ENCODE peak calls at places on chromosomes 1 and 21, in five cellular contexts. Z is CD8-positive, alpha-beta T cell; K is thyroid gland; O is hepatocyte; I is tibial nerve. T is an unnamed sample.
A peak's percentile ranks its signal among the peaks of the same experiment; 100 is the strongest.

GRCh38 chr1:23019851-23020625 is 770 bp downstream of the KDM1A start:
- DNase-seq in K (peak; percentile 31), I (peak; percentile 9), Z (peak; percentile 22), O (peak; percentile 44), T (peak; percentile 28)

GRCh38 chr1:6587261-6588005 is 7.6 kb downstream of the ZBTB48 start:
- DNase-seq in I (no peak), Z (no peak), K (peak; percentile 97), O (no peak), T (no peak)

GRCh38 chr1:156815307-156815826 is 1.3 kb downstream of the SH2D2A start:
- DNase-seq in I (peak; percentile 50), O (peak; percentile 43), K (no peak), Z (no peak), T (peak; percentile 66)

GRCh38 chr1:239361403-239361802 is 25.0 kb upstream of the CHRM3 start:
- DNase-seq in I (no peak), K (no peak), O (peak; percentile 28), Z (no peak), T (no peak)

GRCh38 chr1:31689821-31690220 is 14.0 kb downstream of the COL16A1 start:
- DNase-seq in I (no peak), K (no peak), O (peak; percentile 39), Z (no peak), T (peak; percentile 91)

GRCh38 chr1:218371927-218372672 is 27.0 kb downstream of the TGFB2 start:
- DNase-seq in O (no peak), Z (no peak), K (no peak), I (peak; percentile 48), T (no peak)

GRCh38 chr1:26094677-26095383 is 16.8 kb upstream of the PDIK1L start:
- DNase-seq in I (peak; percentile 5), K (peak; percentile 26), Z (no peak), O (peak; percentile 45), T (no peak)

GRCh38 chr1:212608956-212609700 is 567 bp downstream of the ATF3 start:
- DNase-seq in Z (peak; percentile 47), I (peak; percentile 23), K (peak; percentile 57), O (peak; percentile 73), T (no peak)

DNA sequence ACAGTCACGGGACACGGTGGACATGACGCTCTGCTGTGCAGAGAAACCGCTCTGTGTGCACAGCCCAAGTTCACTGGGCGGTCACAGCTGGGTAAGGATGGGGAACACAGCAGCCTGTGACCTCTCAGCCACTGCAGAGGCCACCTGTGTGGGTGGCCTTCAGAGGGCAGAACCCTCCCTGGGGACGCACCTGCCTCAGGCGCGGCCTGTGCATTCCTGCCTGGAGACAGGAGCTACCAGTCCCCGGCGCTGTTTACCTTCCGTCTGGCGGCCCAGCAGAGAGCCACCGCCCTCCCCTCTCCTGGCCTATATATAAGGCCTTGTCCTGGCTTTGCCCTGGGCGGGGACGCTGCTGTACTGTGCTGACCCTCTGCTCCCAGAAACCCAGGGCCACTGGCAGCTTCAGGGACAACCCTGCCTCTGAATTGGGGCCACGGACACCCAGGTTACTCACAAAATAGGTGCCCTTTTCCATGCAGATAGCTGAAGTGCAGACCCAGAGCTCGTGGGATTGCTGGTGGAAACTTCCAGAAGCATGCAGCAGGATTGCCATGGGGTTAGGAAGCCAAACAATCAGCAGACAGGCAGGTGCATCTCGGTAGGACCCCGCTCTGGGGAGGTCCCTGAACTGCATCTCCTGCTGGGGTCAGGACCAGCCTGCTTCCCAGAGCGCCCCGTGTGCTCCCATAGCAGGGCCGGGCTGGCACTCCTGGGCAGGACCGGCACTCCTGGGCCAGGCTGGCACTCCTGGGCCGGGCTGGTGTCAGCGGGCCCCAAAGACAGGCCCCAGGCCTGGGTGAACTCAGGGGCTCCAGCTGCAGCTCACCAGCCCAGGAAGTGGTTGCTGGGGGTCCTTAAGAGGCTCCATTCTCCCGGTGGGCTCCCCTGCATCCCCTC is 83.6 kb downstream of the SIK1 start:
- DNase-seq in I (no peak), O (peak; percentile 93), K (peak; percentile 73), Z (no peak), T (no peak)
- H3K27ac ChIP-seq in I (no peak overlapping the region), O (peak overlapping the region; percentile 97), K (peak overlapping the region; percentile 73), Z (no peak overlapping the region), T (no peak overlapping the region)

GRCh38 chr1:230109871-230110667 is 43.0 kb downstream of the GALNT2 start:
- DNase-seq in Z (peak; percentile 49), K (no peak), O (peak; percentile 68), I (no peak), T (no peak)
- TF ChIP-seq CTCF in Z (peak; percentile 20), K (no peak), O (peak; percentile 12), I (no peak), T (no peak)

GRCh38 chr1:78619446-78619802 is 824 bp upstream of the IFI44L start:
- DNase-seq in I (peak; percentile 12), O (no peak), Z (no peak), K (no peak), T (peak; percentile 9)
- H3K27ac ChIP-seq in I (peak overlapping the region; percentile 88), O (peak overlapping the region; percentile 25), Z (no peak overlapping the region), K (peak overlapping the region; percentile 86), T (peak overlapping the region; percentile 39)

GRCh38 chr1:167409183-167409582 is 109.1 kb downstream of the CD247 start:
- DNase-seq in I (no peak), Z (no peak), O (no peak), K (no peak), T (no peak)
- TF ChIP-seq CTCF in I (no peak), Z (no peak), O (peak; percentile 21), K (no peak), T (peak; percentile 22)

GRCh38 chr1:244861683-244862082 is 2.7 kb downstream of the HNRNPU start:
- DNase-seq in K (no peak), Z (no peak), I (no peak), O (peak; percentile 15), T (no peak)
- H3K27ac ChIP-seq in K (peak overlapping the region; percentile 100), Z (peak overlapping the region; percentile 94), I (peak overlapping the region; percentile 100), O (no peak overlapping the region), T (no peak overlapping the region)

DNA sequence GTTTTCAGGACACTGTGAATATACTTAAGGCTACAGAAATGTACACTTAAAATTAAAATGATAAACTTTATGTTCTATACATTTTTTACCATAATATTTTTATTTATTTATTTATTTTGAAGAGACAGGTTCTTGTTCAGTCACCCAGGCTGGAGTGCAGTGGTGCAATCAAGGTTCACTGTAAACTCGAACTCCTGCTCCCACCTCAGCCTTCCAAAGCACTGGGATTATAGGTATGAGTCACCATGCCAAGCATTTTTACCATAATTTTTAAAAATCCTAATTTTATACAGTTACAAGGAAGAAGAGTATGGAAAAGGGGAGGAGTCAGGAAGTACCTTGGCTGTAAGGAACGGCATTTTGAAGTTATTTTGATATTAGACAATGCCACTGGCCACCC is 23.6 kb upstream of the ANGPTL3 start:
- DNase-seq in Z (no peak), O (no peak), I (no peak), K (no peak), T (no peak)
- TF ChIP-seq CTCF in Z (no peak), O (no peak), I (no peak), K (no peak), T (no peak)

GRCh38 chr1:151309851-151310323 is 17.3 kb downstream of the PI4KB start:
- DNase-seq in I (no peak), K (no peak), O (peak; percentile 59), Z (no peak), T (peak; percentile 64)
- H3K27ac ChIP-seq in I (peak overlapping the region; percentile 90), K (peak overlapping the region; percentile 59), O (peak overlapping the region; percentile 90), Z (no peak overlapping the region), T (peak overlapping the region; percentile 46)

GRCh38 chr1:109201123-109201703 is 12.5 kb upstream of the SARS1 start:
- DNase-seq in I (no peak), K (peak; percentile 49), Z (peak; percentile 27), O (peak; percentile 78), T (peak; percentile 95)
- TF ChIP-seq CTCF in I (peak; percentile 40), K (peak; percentile 45), Z (peak; percentile 8), O (peak; percentile 64), T (peak; percentile 91)

GRCh38 chr1:192907545-192908243 is 98.9 kb downstream of the RGS2 start:
- DNase-seq in O (peak; percentile 17), K (no peak), Z (no peak), I (peak; percentile 16), T (peak; percentile 53)
- H3K27ac ChIP-seq in O (peak overlapping the region; percentile 80), K (no peak overlapping the region), Z (no peak overlapping the region), I (no peak overlapping the region), T (peak overlapping the region; percentile 31)